ENCODE peak calls at places on chromosomes 13 and 19, in five cellular contexts. H is left ventricle myocardium inferior, B is ovary, M is heart left ventricle, R is astrocyte. X is an unnamed sample.

GRCh38 chr19:43416951-43417623 is 2.4 kb downstream of the TEX101 start:
- DNase-seq in H (no peak), B (no peak), M (no peak), R (no peak), X (no peak)

GRCh38 chr13:52001120-52001731 is 10.0 kb downstream of the ATP7B start:
- DNase-seq in H (no peak), B (no peak), M (no peak), R (peak; percentile 24), X (no peak)

GRCh38 chr13:60583911-60584753 is 187.1 kb downstream of the TDRD3 start:
- DNase-seq in H (no peak), B (no peak), M (no peak), R (peak; percentile 91), X (no peak)

GRCh38 chr19:30170495-30171137 is 201.6 kb upstream of the ZNF536 start:
- DNase-seq in H (no peak), B (no peak), M (no peak), R (no peak), X (no peak)

GRCh38 chr13:93818345-93818744 is 591.7 kb downstream of the GPC6 start:
- DNase-seq in H (no peak), B (no peak), M (no peak), R (no peak), X (no peak)

GRCh38 chr19:38003427-38004099 is 96.6 kb downstream of the SIPA1L3 start:
- DNase-seq in H (peak; percentile 68), B (peak; percentile 69), M (peak; percentile 74), R (peak; percentile 88), X (peak; percentile 90)

GRCh38 chr13:112152846-112153245 is 85.9 kb downstream of the SOX1 start:
- DNase-seq in H (no peak), B (no peak), M (no peak), R (no peak), X (no peak)

GRCh38 chr13:80132741-80133601 is 208.0 kb downstream of the SPRY2 start:
- DNase-seq in H (peak; percentile 47), B (peak; percentile 57), M (peak; percentile 69), R (peak; percentile 71), X (no peak)

GRCh38 chr19:47510516-47511127 is 4.2 kb downstream of the NAPA start:
- DNase-seq in H (no peak), B (no peak), M (no peak), R (no peak), X (no peak)

GRCh38 chr19:46211201-46211881 is 18.2 kb upstream of the IGFL1 start:
- DNase-seq in H (no peak), B (no peak), M (no peak), R (no peak), X (peak; percentile 44)

GRCh38 chr13:95603887-95604533 is 40.5 kb downstream of the DZIP1 start:
- DNase-seq in H (no peak), B (no peak), M (no peak), R (peak; percentile 70), X (peak; percentile 71)

GRCh38 chr13:45368571-45368970 is 27.6 kb upstream of the TPT1 start:
- DNase-seq in H (no peak), B (no peak), M (no peak), R (no peak), X (no peak)

DNA sequence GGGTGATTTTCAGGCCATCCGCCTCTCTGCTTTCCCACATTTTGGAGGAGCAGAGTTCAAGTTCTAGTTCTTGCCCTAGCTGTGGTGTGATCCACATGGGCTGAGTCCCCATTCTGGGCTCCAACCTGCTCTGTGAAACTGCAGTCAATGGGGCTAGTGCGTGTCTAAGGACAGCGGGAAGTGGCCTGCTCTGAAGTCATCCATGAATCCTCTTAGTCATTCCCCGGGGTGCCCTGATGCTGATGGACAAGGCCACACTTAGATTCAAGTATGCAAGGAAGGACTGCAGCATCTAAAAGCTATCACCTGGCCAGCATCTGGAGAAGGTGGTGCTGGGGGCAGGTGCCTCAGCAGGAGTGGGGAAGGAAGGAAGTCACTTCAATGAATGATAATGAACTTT is 94.6 kb downstream of the TSHZ3 start:
- DNase-seq in H (no peak), B (no peak), M (no peak), R (peak; percentile 9), X (no peak)
- H3K4me3 ChIP-seq in H (no peak overlapping the region), B (no peak overlapping the region), M (no peak overlapping the region), R (no peak overlapping the region), X (no peak overlapping the region)

GRCh38 chr19:44600466-44600865 is 12.9 kb upstream of the IGSF23 start:
- DNase-seq in H (no peak), B (no peak), M (no peak), R (no peak), X (no peak)

GRCh38 chr19:44603201-44603945 is 10.0 kb upstream of the IGSF23 start:
- DNase-seq in H (no peak), B (no peak), M (peak; percentile 28), R (peak; percentile 92), X (no peak)

GRCh38 chr19:44598880-44599279 is 14.5 kb upstream of the IGSF23 start:
- DNase-seq in H (no peak), B (no peak), M (no peak), R (no peak), X (no peak)

GRCh38 chr19:44604241-44604640 is 9.1 kb upstream of the IGSF23 start:
- DNase-seq in H (no peak), B (no peak), M (no peak), R (no peak), X (no peak)

DNA sequence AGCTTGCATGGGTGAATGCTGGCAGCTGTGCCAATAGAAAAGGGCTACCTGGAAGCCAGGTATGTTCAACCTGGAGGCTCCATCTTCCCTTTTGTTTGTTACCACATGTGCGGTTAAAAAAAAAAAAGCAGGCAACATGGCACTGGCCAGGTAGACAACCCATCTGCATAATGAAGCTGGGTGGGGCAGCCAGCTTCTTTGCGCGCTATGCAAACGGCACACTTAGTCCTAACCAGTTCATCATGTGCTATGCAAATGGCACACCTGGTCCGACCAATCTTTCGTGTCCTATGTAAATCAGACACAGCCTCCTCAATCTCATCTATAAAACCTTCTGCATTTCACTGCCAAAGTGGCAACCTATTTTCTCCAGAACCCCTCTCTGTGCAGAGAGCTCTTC is 11.3 kb upstream of the IGSF23 start:
- DNase-seq in H (no peak), B (no peak), M (no peak), R (no peak), X (no peak)
- TF ChIP-seq CTCF in H (no peak), B (no peak), M (no peak), R (no peak), X (no peak)

GRCh38 chr19:2055871-2056809 is 5.1 kb upstream of the MKNK2 start:
- DNase-seq in H (peak; percentile 71), B (peak; percentile 80), M (peak; percentile 75), R (peak; percentile 63), X (no peak)
- H3K4me3 ChIP-seq in H (peak overlapping the region; percentile 62), B (peak overlapping the region; percentile 54), M (peak overlapping the region; percentile 40), R (no peak overlapping the region), X (peak overlapping the region; percentile 7)

DNA sequence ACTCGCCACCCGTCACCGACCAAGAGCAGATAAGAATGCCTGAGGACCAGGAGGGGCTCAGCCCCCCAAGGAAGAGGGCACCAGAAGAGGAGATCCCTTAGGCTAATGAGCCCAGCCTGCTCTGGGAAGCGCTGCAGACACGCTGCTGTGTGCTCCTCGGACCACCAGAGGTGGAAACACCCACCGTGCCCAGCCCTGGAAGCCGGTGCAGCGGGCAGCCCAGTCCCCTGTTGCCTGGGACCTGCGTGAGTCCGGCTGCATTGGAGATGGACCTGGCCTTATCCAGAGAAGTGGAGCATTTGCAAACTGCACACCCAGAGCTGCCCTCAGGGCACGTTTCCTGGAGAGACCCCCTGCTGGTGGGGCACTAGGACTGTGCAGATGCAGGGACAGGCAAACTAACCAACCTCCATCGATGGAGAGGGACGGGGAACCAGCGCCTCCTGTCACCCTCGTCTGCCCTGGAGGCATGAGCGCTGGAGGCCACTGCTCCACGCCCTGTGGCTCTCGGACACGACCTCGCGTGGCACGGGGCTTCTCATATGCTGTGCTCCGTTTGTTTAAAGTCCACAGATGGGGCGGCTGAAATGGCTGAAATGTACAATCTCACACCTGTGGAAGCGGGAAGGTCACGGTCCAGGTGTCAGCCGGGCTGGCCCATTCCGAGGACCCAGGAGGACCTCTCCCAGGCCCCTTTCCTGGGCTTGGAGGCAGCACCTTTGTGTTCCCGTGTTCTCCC is 153.9 kb downstream of the KDM4B start:
- DNase-seq in H (no peak), B (no peak), M (no peak), R (no peak), X (no peak)
- TF ChIP-seq CTCF in H (no peak), B (no peak), M (no peak), R (no peak), X (peak; percentile 2)

GRCh38 chr13:46683879-46684278 is 113.1 kb downstream of the ESD start:
- DNase-seq in H (no peak), B (no peak), M (no peak), R (no peak), X (no peak)

GRCh38 chr13:46682015-46682414 is 114.9 kb downstream of the ESD start:
- DNase-seq in H (no peak), B (no peak), M (no peak), R (no peak), X (no peak)

GRCh38 chr13:46676378-46676725 is 120.6 kb downstream of the ESD start:
- DNase-seq in H (no peak), B (no peak), M (no peak), R (no peak), X (no peak)

GRCh38 chr13:46675016-46675415 is 121.9 kb downstream of the ESD start:
- DNase-seq in H (no peak), B (no peak), M (no peak), R (no peak), X (no peak)

GRCh38 chr13:46679369-46680180 is 117.4 kb downstream of the ESD start:
- DNase-seq in H (no peak), B (peak; percentile 50), M (no peak), R (no peak), X (peak; percentile 64)
- H3K4me3 ChIP-seq in H (peak overlapping the region; percentile 54), B (peak overlapping the region; percentile 24), M (peak overlapping the region; percentile 33), R (no peak overlapping the region), X (peak overlapping the region; percentile 41)

GRCh38 chr19:344625-345319 is at the start of gene MIER2:
- DNase-seq in H (peak; percentile 87), B (peak; percentile 92), M (peak; percentile 89), R (peak; percentile 27), X (no peak)
- TF ChIP-seq CTCF in H (no peak), B (no peak), M (no peak), R (no peak), X (no peak)